ENCODE peak calls at places on chromosomes 1 and 21, in five cellular contexts. F is adrenal gland; C is neural progenitor cell; B is heart left ventricle; Y is CD8-positive, alpha-beta T cell. R is an unnamed sample.

GRCh38 chr21:33834801-33835500 is 80.7 kb downstream of the ATP5PO start:
- DNase-seq in Y (no peak), B (no peak), C (no peak), F (no peak), R (no peak)

GRCh38 chr1:176178316-176178715 is 28.8 kb downstream of the COP1 start:
- DNase-seq in B (no peak), Y (no peak), F (no peak), C (no peak), R (no peak)

GRCh38 chr1:232575524-232576040 is 54.4 kb downstream of the SIPA1L2 start:
- DNase-seq in B (no peak), F (no peak), C (no peak), Y (no peak), R (no peak)

GRCh38 chr1:95829581-95829980 is 595.6 kb downstream of the RWDD3 start:
- DNase-seq in B (no peak), C (no peak), F (no peak), Y (no peak), R (no peak)

GRCh38 chr1:116722016-116722838 is 32.0 kb upstream of the CD2 start:
- DNase-seq in Y (no peak), B (no peak), F (no peak), C (no peak), R (no peak)

GRCh38 chr1:173411835-173412742 is 65.0 kb upstream of the PRDX6 start:
- DNase-seq in B (no peak), Y (no peak), C (no peak), F (peak; percentile 93), R (no peak)

GRCh38 chr1:53498555-53499142 is 39.5 kb downstream of the DMRTB1 start:
- DNase-seq in B (no peak), Y (no peak), C (no peak), F (no peak), R (no peak)

GRCh38 chr1:51331206-51332100 is 1.1 kb upstream of the TTC39A start:
- DNase-seq in F (peak; percentile 77), Y (no peak), B (no peak), C (no peak), R (no peak)

GRCh38 chr1:147892731-147893214 is 9.8 kb upstream of the GJA8 start:
- DNase-seq in C (peak; percentile 63), B (no peak), F (peak; percentile 49), Y (peak; percentile 20), R (peak; percentile 24)

GRCh38 chr1:202439308-202439707 is 90.8 kb downstream of the PPP1R12B start:
- DNase-seq in F (no peak), Y (no peak), C (no peak), B (no peak), R (no peak)

GRCh38 chr21:39659070-39659815 is 46.5 kb downstream of the B3GALT5 start:
- DNase-seq in B (no peak), Y (no peak), F (no peak), C (no peak), R (no peak)

GRCh38 chr1:41718444-41719028 is 200.2 kb downstream of the HIVEP3 start:
- DNase-seq in C (no peak), F (no peak), Y (no peak), B (no peak), R (no peak)

GRCh38 chr21:41345934-41346685 is 15.7 kb upstream of the MX2 start:
- DNase-seq in B (no peak), Y (no peak), C (no peak), F (no peak), R (no peak)

GRCh38 chr1:66984491-66984890 is 59.7 kb downstream of the MIER1 start:
- DNase-seq in F (no peak), C (no peak), Y (no peak), B (no peak), R (no peak)

GRCh38 chr21:33267250-33267649 is 1.1 kb downstream of the IL10RB start:
- DNase-seq in Y (no peak), C (no peak), F (no peak), B (no peak), R (no peak)

GRCh38 chr1:177779325-177779965 is 190.4 kb downstream of the SEC16B start:
- DNase-seq in C (peak; percentile 13), Y (no peak), F (no peak), B (no peak), R (no peak)

GRCh38 chr1:243849089-243850012 is 692 bp downstream of the AKT3 start:
- DNase-seq in C (peak; percentile 78), F (peak; percentile 69), Y (peak; percentile 62), B (peak; percentile 81), R (no peak)

GRCh38 chr21:17915976-17916375 is 96.8 kb upstream of the C21orf91 start:
- DNase-seq in B (no peak), Y (no peak), C (no peak), F (no peak), R (no peak)

GRCh38 chr21:31857096-31857495 is 15.7 kb upstream of the HUNK start:
- DNase-seq in C (no peak), B (no peak), F (no peak), Y (no peak), R (no peak)

GRCh38 chr1:110875216-110875731 is 2.3 kb downstream of the CD53 start:
- DNase-seq in C (no peak), B (no peak), F (peak; percentile 19), Y (peak; percentile 56), R (no peak)

GRCh38 chr1:209388358-209388757 is 195.2 kb upstream of the CAMK1G start:
- DNase-seq in B (no peak), Y (no peak), C (no peak), F (no peak), R (no peak)

GRCh38 chr1:183089025-183089639 is 65.9 kb downstream of the LAMC1 start:
- DNase-seq in C (no peak), B (no peak), F (no peak), Y (no peak), R (no peak)

GRCh38 chr1:245464290-245464689 is 309.5 kb downstream of the KIF26B start:
- DNase-seq in C (no peak), F (no peak), Y (no peak), B (no peak), R (no peak)

DNA sequence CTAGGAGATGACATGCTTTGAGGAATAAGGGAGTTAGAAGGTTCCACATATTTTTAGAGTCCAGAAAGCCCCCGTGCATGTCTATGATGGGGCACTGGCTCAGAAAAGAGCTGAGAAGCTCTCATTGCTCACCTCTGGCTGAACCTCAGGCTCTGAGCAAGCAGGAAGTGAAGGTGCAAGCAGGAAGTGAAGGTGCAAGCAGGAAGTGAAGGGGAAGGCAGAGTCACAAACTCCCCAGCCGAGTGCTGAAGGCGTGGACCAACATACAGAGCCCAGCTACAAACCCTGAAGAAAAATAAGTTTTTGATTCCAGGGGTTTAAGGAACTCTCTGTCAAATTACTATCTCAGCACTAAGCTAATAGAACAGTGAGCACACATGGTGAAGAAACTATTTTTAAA is 7.0 kb downstream of the KRTAP10-8 start:
- DNase-seq in Y (peak; percentile 66), F (no peak), C (no peak), B (no peak), R (no peak)
- H3K27ac ChIP-seq in Y (peak overlapping the region; percentile 33), F (no peak overlapping the region), C (no peak overlapping the region), B (no peak overlapping the region), R (no peak overlapping the region)

GRCh38 chr1:218259800-218260199 is 25.3 kb upstream of the RRP15 start:
- DNase-seq in Y (no peak), C (peak; percentile 44), B (no peak), F (no peak), R (no peak)
- TF ChIP-seq CTCF in Y (no peak), C (peak; percentile 66), B (no peak), F (no peak), R (no peak)

GRCh38 chr1:27367160-27367650 is 444 bp upstream of the MAP3K6 start:
- DNase-seq in B (no peak), Y (no peak), C (no peak), F (no peak), R (no peak)
- H3K4me3 ChIP-seq in B (peak overlapping the region; percentile 93), Y (no peak overlapping the region), C (peak overlapping the region; percentile 65), F (peak overlapping the region; percentile 90), R (peak overlapping the region; percentile 74)

GRCh38 chr1:150484431-150484830 is 2.8 kb upstream of the TARS2 start:
- DNase-seq in Y (no peak), C (no peak), B (no peak), F (no peak), R (no peak)
- H3K27ac ChIP-seq in Y (no peak overlapping the region), C (no peak overlapping the region), B (no peak overlapping the region), F (no peak overlapping the region), R (no peak overlapping the region)

GRCh38 chr1:214603819-214604252 is 841 bp downstream of the CENPF start:
- DNase-seq in C (peak; percentile 25), B (no peak), F (no peak), Y (no peak), R (no peak)

GRCh38 chr1:214604543-214604942 is 1.5 kb downstream of the CENPF start:
- DNase-seq in B (no peak), F (no peak), C (no peak), Y (no peak), R (no peak)

GRCh38 chr1:214602764-214603657 is at the start of gene CENPF:
- DNase-seq in F (peak; percentile 98), C (peak; percentile 97), B (peak; percentile 96), Y (peak; percentile 92), R (peak; percentile 96)
- TF ChIP-seq CTCF in F (peak; percentile 43), C (peak; percentile 26), B (peak; percentile 29), Y (no peak), R (peak; percentile 29)

GRCh38 chr1:37860346-37860666 is 914 bp upstream of the MTF1 start:
- DNase-seq in B (no peak), Y (no peak), F (no peak), C (no peak), R (no peak)

GRCh38 chr1:37862330-37862729 is 2.9 kb upstream of the MTF1 start:
- DNase-seq in B (no peak), Y (no peak), F (no peak), C (no peak), R (no peak)

GRCh38 chr1:37861151-37861550 is 1.8 kb upstream of the MTF1 start:
- DNase-seq in F (no peak), B (no peak), C (no peak), Y (no peak), R (no peak)

GRCh38 chr1:37858931-37859506 is 373 bp downstream of the MTF1 start:
- DNase-seq in F (no peak), B (no peak), Y (no peak), C (no peak), R (no peak)

GRCh38 chr1:37859507-37860345 is at the start of gene MTF1:
- DNase-seq in Y (peak; percentile 96), B (peak; percentile 98), C (peak; percentile 98), F (peak; percentile 98), R (peak; percentile 87)
- H3K4me3 ChIP-seq in Y (peak within 1 kb of the TSS; percentile 88), B (peak within 1 kb of the TSS; percentile 97), C (peak within 1 kb of the TSS; percentile 98), F (peak within 1 kb of the TSS; percentile 85), R (peak within 1 kb of the TSS; percentile 100)